ENCODE peak calls at places on chromosomes 16 and 17, in five cellular contexts. One of them, this sample, is unnamed.

GRCh38 chr17:56320443-56320842 is 167.2 kb downstream of the ANKFN1 start:
- DNase-seq in uterus: no peak
- DNase-seq in pancreas: no peak
- DNase-seq in fibroblast of lung: no peak
- DNase-seq in fibroblast of pulmonary artery: no peak
- DNase-seq in this sample: no peak

GRCh38 chr17:61211233-61211632 is 188.4 kb upstream of the TBX2 start:
- DNase-seq in fibroblast of lung: no peak
- DNase-seq in fibroblast of pulmonary artery: no peak
- DNase-seq in uterus: no peak
- DNase-seq in pancreas: no peak
- DNase-seq in this sample: no peak

GRCh38 chr17:54967621-54968258 is 714 bp downstream of the COX11 start:
- DNase-seq in pancreas: no peak
- DNase-seq in fibroblast of pulmonary artery: no peak
- DNase-seq in uterus: no peak
- DNase-seq in fibroblast of lung: peak
- DNase-seq in this sample: no peak

GRCh38 chr17:12591336-12591735 is 74.4 kb upstream of the MYOCD start:
- DNase-seq in fibroblast of pulmonary artery: no peak
- DNase-seq in fibroblast of lung: no peak
- DNase-seq in uterus: no peak
- DNase-seq in pancreas: no peak
- DNase-seq in this sample: no peak

GRCh38 chr16:51880776-51881175 is 666.2 kb downstream of the TOX3 start:
- DNase-seq in pancreas: no peak
- DNase-seq in uterus: no peak
- DNase-seq in fibroblast of lung: peak
- DNase-seq in fibroblast of pulmonary artery: peak
- DNase-seq in this sample: no peak

GRCh38 chr17:3603119-3603869 is 5.9 kb downstream of the TRPV1 start:
- DNase-seq in fibroblast of lung: peak
- DNase-seq in pancreas: no peak
- DNase-seq in uterus: no peak
- DNase-seq in fibroblast of pulmonary artery: peak
- DNase-seq in this sample: no peak

GRCh38 chr16:83974475-83974874 is 6.4 kb downstream of the NECAB2 start:
- DNase-seq in fibroblast of pulmonary artery: no peak
- DNase-seq in uterus: no peak
- DNase-seq in fibroblast of lung: no peak
- DNase-seq in pancreas: no peak
- DNase-seq in this sample: no peak

GRCh38 chr16:1152123-1152638 is 725 bp upstream of the CACNA1H start:
- DNase-seq in pancreas: no peak
- DNase-seq in uterus: peak
- DNase-seq in fibroblast of pulmonary artery: no peak
- DNase-seq in fibroblast of lung: no peak
- DNase-seq in this sample: no peak

GRCh38 chr16:31108035-31108793 is at the start of gene BCKDK:
- DNase-seq in fibroblast of lung: peak
- DNase-seq in fibroblast of pulmonary artery: peak
- DNase-seq in pancreas: peak
- DNase-seq in uterus: peak
- DNase-seq in this sample: no peak

GRCh38 chr17:74474043-74474792 is 7.8 kb downstream of the CD300A start:
- DNase-seq in fibroblast of pulmonary artery: no peak
- DNase-seq in fibroblast of lung: no peak
- DNase-seq in pancreas: no peak
- DNase-seq in uterus: no peak
- DNase-seq in this sample: no peak

DNA sequence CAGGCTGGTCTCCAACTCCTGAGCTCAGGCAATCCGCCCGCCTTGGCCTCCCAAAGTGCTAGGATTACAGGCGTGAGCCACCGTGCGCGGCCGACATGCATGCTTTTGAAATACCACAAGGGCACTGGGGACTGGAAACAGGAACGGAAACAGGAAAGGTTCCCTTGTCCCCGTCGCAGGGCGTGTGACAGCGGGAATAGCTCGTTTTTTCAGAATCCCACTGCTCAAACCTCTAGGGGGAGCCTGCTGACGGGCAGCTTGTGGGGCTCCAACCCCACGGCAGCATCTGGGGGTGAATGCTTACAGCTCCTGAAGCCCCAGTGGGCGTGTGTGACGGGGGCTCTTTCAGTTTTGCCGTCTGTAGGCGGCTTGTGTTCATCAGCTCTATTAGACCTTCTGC is 18.8 kb upstream of the ASGR2 start:
- DNase-seq in pancreas: no peak
- DNase-seq in uterus: no peak
- DNase-seq in fibroblast of pulmonary artery: no peak
- DNase-seq in fibroblast of lung: no peak
- DNase-seq in this sample: no peak
- TF ChIP-seq CTCF in pancreas: no peak
- TF ChIP-seq CTCF in uterus: peak
- TF ChIP-seq CTCF in fibroblast of pulmonary artery: peak
- TF ChIP-seq CTCF in fibroblast of lung: peak
- TF ChIP-seq CTCF in this sample: no peak

DNA sequence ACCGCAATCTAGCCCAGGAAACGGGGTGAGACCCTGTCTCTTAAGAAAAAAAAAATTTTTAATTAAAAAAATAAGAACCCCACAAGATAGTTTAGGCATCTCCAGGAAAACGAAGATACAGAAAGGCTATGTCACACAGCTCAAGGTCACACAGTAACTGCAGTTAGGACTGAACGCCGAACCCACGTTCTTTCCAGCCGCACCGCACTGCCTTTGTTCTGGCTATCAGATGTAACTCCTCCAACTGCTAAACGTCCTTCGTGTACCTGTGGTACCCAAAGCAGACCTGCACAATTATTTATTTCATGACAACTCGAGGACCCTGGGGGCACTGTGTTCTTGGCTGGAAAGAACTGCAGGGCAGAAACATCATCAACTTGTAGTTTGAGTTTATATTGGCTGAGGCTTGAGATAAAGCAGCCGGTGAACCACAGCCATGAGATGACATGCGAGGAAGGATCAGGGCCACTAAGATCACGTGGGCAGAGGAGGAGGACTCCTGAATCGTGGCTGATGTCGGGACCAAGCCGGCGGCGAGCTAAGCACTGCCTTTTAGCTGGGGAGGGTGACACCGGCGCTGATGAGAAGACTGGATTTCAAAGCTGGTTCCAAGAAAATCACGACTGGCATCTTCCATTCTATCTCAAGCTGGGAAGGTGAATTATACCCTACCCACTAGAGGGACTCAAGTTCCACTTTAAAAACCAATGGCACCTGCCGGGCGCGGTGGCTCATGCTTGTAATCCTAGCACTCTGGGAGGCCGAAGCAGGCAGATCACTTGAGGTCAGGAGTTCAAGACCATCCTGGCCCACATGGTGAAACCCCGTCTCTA is 20.7 kb upstream of the MNT start:
- DNase-seq in fibroblast of lung: no peak
- DNase-seq in pancreas: peak
- DNase-seq in fibroblast of pulmonary artery: no peak
- DNase-seq in uterus: no peak
- DNase-seq in this sample: no peak
- TF ChIP-seq CTCF in fibroblast of lung: peak
- TF ChIP-seq CTCF in pancreas: no peak
- TF ChIP-seq CTCF in fibroblast of pulmonary artery: no peak
- TF ChIP-seq CTCF in uterus: no peak
- TF ChIP-seq CTCF in this sample: no peak

GRCh38 chr17:81690066-81690465 is 6.3 kb downstream of the HGS start:
- DNase-seq in fibroblast of pulmonary artery: no peak
- DNase-seq in fibroblast of lung: no peak
- DNase-seq in pancreas: no peak
- DNase-seq in uterus: no peak
- DNase-seq in this sample: no peak

GRCh38 chr17:81690549-81690948 is 6.7 kb downstream of the HGS start:
- DNase-seq in fibroblast of lung: no peak
- DNase-seq in fibroblast of pulmonary artery: no peak
- DNase-seq in uterus: no peak
- DNase-seq in pancreas: no peak
- DNase-seq in this sample: no peak

GRCh38 chr17:81691608-81692007 is 7.8 kb downstream of the HGS start:
- DNase-seq in pancreas: no peak
- DNase-seq in fibroblast of pulmonary artery: no peak
- DNase-seq in uterus: no peak
- DNase-seq in fibroblast of lung: no peak
- DNase-seq in this sample: no peak

GRCh38 chr17:81693491-81694360 is 9.4 kb upstream of the MRPL12 start:
- DNase-seq in uterus: no peak
- DNase-seq in fibroblast of lung: no peak
- DNase-seq in pancreas: no peak
- DNase-seq in fibroblast of pulmonary artery: no peak
- DNase-seq in this sample: no peak

DNA sequence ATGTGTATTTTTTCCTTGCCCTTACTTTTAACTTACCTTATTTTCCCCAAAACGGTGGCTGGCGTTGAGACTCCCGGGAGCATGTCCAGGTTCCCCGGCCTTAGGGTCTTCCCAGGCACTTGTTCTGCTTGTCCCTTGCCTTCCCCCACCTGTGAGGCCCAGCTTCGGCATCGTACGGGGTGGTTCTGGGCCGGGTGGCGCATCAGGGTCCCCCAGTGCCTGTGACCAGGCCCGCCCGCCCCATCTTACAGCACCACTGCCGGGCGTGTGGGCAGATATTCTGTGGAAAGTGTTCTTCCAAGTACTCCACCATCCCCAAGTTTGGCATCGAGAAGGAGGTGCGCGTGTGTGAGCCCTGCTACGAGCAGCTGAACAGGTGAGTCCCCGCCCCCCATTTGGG is 7.4 kb downstream of the HGS start:
- DNase-seq in fibroblast of pulmonary artery: no peak
- DNase-seq in pancreas: no peak
- DNase-seq in fibroblast of lung: no peak
- DNase-seq in uterus: no peak
- DNase-seq in this sample: no peak
- TF ChIP-seq CTCF in fibroblast of pulmonary artery: no peak
- TF ChIP-seq CTCF in pancreas: no peak
- TF ChIP-seq CTCF in fibroblast of lung: no peak
- TF ChIP-seq CTCF in uterus: no peak
- TF ChIP-seq CTCF in this sample: no peak

GRCh38 chr17:10106067-10106466 is 92.3 kb downstream of the GAS7 start:
- DNase-seq in fibroblast of lung: no peak
- DNase-seq in uterus: no peak
- DNase-seq in pancreas: no peak
- DNase-seq in fibroblast of pulmonary artery: no peak
- DNase-seq in this sample: peak

GRCh38 chr17:10102817-10103216 is 95.6 kb downstream of the GAS7 start:
- DNase-seq in uterus: no peak
- DNase-seq in fibroblast of pulmonary artery: no peak
- DNase-seq in pancreas: no peak
- DNase-seq in fibroblast of lung: no peak
- DNase-seq in this sample: no peak

GRCh38 chr17:10107320-10108165 is 90.9 kb downstream of the GAS7 start:
- DNase-seq in fibroblast of pulmonary artery: no peak
- DNase-seq in uterus: no peak
- DNase-seq in pancreas: no peak
- DNase-seq in fibroblast of lung: no peak
- DNase-seq in this sample: peak

GRCh38 chr17:10103712-10104111 is 94.7 kb downstream of the GAS7 start:
- DNase-seq in pancreas: no peak
- DNase-seq in uterus: no peak
- DNase-seq in fibroblast of lung: no peak
- DNase-seq in fibroblast of pulmonary artery: no peak
- DNase-seq in this sample: no peak

GRCh38 chr17:10105513-10106001 is 92.8 kb downstream of the GAS7 start:
- DNase-seq in fibroblast of pulmonary artery: peak
- DNase-seq in pancreas: no peak
- DNase-seq in uterus: peak
- DNase-seq in fibroblast of lung: peak
- DNase-seq in this sample: peak
- TF ChIP-seq CTCF in fibroblast of pulmonary artery: no peak
- TF ChIP-seq CTCF in pancreas: no peak
- TF ChIP-seq CTCF in uterus: no peak
- TF ChIP-seq CTCF in fibroblast of lung: no peak
- TF ChIP-seq CTCF in this sample: no peak

GRCh38 chr16:52976539-52977167 is 76.0 kb downstream of the CHD9NB start:
- DNase-seq in uterus: no peak
- DNase-seq in fibroblast of lung: peak
- DNase-seq in pancreas: no peak
- DNase-seq in fibroblast of pulmonary artery: peak
- DNase-seq in this sample: no peak
- TF ChIP-seq CTCF in uterus: peak
- TF ChIP-seq CTCF in fibroblast of lung: peak
- TF ChIP-seq CTCF in pancreas: no peak
- TF ChIP-seq CTCF in fibroblast of pulmonary artery: peak
- TF ChIP-seq CTCF in this sample: no peak

GRCh38 chr17:14061666-14062560 is 7.4 kb upstream of the COX10 start:
- DNase-seq in pancreas: no peak
- DNase-seq in fibroblast of lung: peak
- DNase-seq in uterus: no peak
- DNase-seq in fibroblast of pulmonary artery: peak
- DNase-seq in this sample: no peak
- TF ChIP-seq CTCF in pancreas: no peak
- TF ChIP-seq CTCF in fibroblast of lung: peak
- TF ChIP-seq CTCF in uterus: no peak
- TF ChIP-seq CTCF in fibroblast of pulmonary artery: peak
- TF ChIP-seq CTCF in this sample: no peak

GRCh38 chr16:63981639-63982038 is 1140.2 kb downstream of the CDH11 start:
- DNase-seq in fibroblast of lung: no peak
- DNase-seq in uterus: no peak
- DNase-seq in fibroblast of pulmonary artery: no peak
- DNase-seq in pancreas: no peak
- DNase-seq in this sample: no peak
- TF ChIP-seq CTCF in fibroblast of lung: no peak
- TF ChIP-seq CTCF in uterus: no peak
- TF ChIP-seq CTCF in fibroblast of pulmonary artery: no peak
- TF ChIP-seq CTCF in pancreas: no peak
- TF ChIP-seq CTCF in this sample: no peak

GRCh38 chr17:31015639-31016038 is 44.8 kb downstream of the RNF135 start:
- DNase-seq in fibroblast of pulmonary artery: peak
- DNase-seq in uterus: no peak
- DNase-seq in fibroblast of lung: no peak
- DNase-seq in pancreas: no peak
- DNase-seq in this sample: no peak
- TF ChIP-seq CTCF in fibroblast of pulmonary artery: no peak
- TF ChIP-seq CTCF in uterus: no peak
- TF ChIP-seq CTCF in fibroblast of lung: no peak
- TF ChIP-seq CTCF in pancreas: no peak
- TF ChIP-seq CTCF in this sample: no peak

GRCh38 chr17:48037036-48037881 is at the start of gene COPZ2:
- DNase-seq in fibroblast of pulmonary artery: peak
- DNase-seq in fibroblast of lung: peak
- DNase-seq in uterus: peak
- DNase-seq in pancreas: peak
- DNase-seq in this sample: no peak
- TF ChIP-seq CTCF in fibroblast of pulmonary artery: peak
- TF ChIP-seq CTCF in fibroblast of lung: peak
- TF ChIP-seq CTCF in uterus: peak
- TF ChIP-seq CTCF in pancreas: no peak
- TF ChIP-seq CTCF in this sample: no peak

This sample was measured in omental fat pad.